ENCODE peak calls at places on chromosome 7, in nine cellular contexts. L is amniotic stem cell; E is psoas muscle; P is NCI-H1436 treated with DMSO at 0.1 percent for 48 hours; O is stimulated activated CD8-positive, alpha-beta memory T cell treated with anti-CD3 and anti-CD28 coated beads, Interleukin-15, amount 100 ng/mL, for 1 hour; C is A549; T is Calu3; S is KBM-7; Y is AG08395. W is an unnamed sample.

GRCh38 chr7:8109196-8110022 is 140.8 kb downstream of the GLCCI1 start:
- DNase-seq in L (no peak), E (no peak), P (no peak), O (no peak), C (no peak), T (no peak), S (no peak), Y (peak), W (no peak)

GRCh38 chr7:22445140-22445722 is 54.8 kb downstream of the STEAP1B start:
- DNase-seq in L (no peak), E (peak), P (no peak), O (no peak), C (no peak), T (peak), S (no peak), Y (no peak), W (no peak)

GRCh38 chr7:64307254-64308018 is 6.3 kb upstream of the ZNF736 start:
- DNase-seq in L (no peak), E (peak), P (peak), O (peak), C (no peak), T (peak), S (no peak), Y (peak), W (peak)

GRCh38 chr7:24609059-24609458 is 35.8 kb downstream of the PALS2 start:
- DNase-seq in L (no peak), E (no peak), P (no peak), O (no peak), C (no peak), T (no peak), S (peak), Y (no peak), W (no peak)

GRCh38 chr7:129298268-129298893 is 73.6 kb downstream of the AHCYL2 start:
- DNase-seq in L (peak), E (peak), P (no peak), O (peak), C (peak), T (peak), S (peak), Y (peak), W (peak)

GRCh38 chr7:107744345-107744750 is 406 bp downstream of the CBLL1 start:
- DNase-seq in L (no peak), E (no peak), P (no peak), O (no peak), C (no peak), T (no peak), S (no peak), Y (peak), W (no peak)

GRCh38 chr7:133688483-133689239 is 435.8 kb downstream of the EXOC4 start:
- DNase-seq in L (no peak), E (no peak), P (no peak), O (no peak), C (no peak), T (no peak), S (peak), Y (peak), W (no peak)

GRCh38 chr7:49187543-49188268 is 263.4 kb downstream of the CDC14C start:
- DNase-seq in L (no peak), E (no peak), P (no peak), O (no peak), C (no peak), T (peak), S (peak), Y (no peak), W (no peak)

GRCh38 chr7:80312139-80312661 is 177.6 kb downstream of the GNAI1 start:
- DNase-seq in L (peak), E (no peak), P (no peak), O (no peak), C (peak), T (peak), S (no peak), Y (peak), W (no peak)

GRCh38 chr7:1459512-1459892 is 232 bp upstream of the MICALL2 start:
- DNase-seq in L (peak), E (peak), P (peak), O (peak), C (peak), T (peak), S (peak), Y (peak), W (peak)

GRCh38 chr7:107463139-107464078 is 6.4 kb upstream of the GPR22 start:
- DNase-seq in L (peak), E (peak), P (no peak), O (peak), C (peak), T (peak), S (peak), Y (peak), W (no peak)

GRCh38 chr7:12719141-12719919 is 31.9 kb downstream of the ARL4A start:
- DNase-seq in L (peak), E (no peak), P (no peak), O (no peak), C (peak), T (no peak), S (peak), Y (peak), W (no peak)

GRCh38 chr7:69937097-69937496 is 338.8 kb downstream of the AUTS2 start:
- DNase-seq in L (no peak), E (no peak), P (no peak), O (no peak), C (no peak), T (no peak), S (no peak), Y (no peak), W (no peak)

GRCh38 chr7:15667999-15668398 is 18.5 kb downstream of the MEOX2 start:
- DNase-seq in L (no peak), E (no peak), P (no peak), O (no peak), C (no peak), T (peak), S (no peak), Y (no peak), W (no peak)

GRCh38 chr7:2589341-2589740 is 30.6 kb downstream of the IQCE start:
- DNase-seq in L (no peak), E (no peak), P (no peak), O (no peak), C (no peak), T (no peak), S (no peak), Y (no peak), W (no peak)

GRCh38 chr7:129212596-129212995 is 12.2 kb upstream of the AHCYL2 start:
- DNase-seq in L (no peak), E (no peak), P (no peak), O (no peak), C (no peak), T (no peak), S (no peak), Y (no peak), W (no peak)

GRCh38 chr7:40015790-40016296 is 65.8 kb downstream of the CDK13 start:
- DNase-seq in L (no peak), E (no peak), P (no peak), O (no peak), C (no peak), T (peak), S (peak), Y (peak), W (no peak)

GRCh38 chr7:33854951-33855350 is 50.4 kb upstream of the BMPER start:
- DNase-seq in L (no peak), E (no peak), P (no peak), O (no peak), C (no peak), T (no peak), S (no peak), Y (peak), W (no peak)

GRCh38 chr7:19830604-19831003 is 57.2 kb upstream of the TMEM196 start:
- DNase-seq in L (no peak), E (no peak), P (no peak), O (no peak), C (no peak), T (no peak), S (no peak), Y (no peak), W (no peak)

GRCh38 chr7:85104432-85105205 is 82.2 kb downstream of the SEMA3D start:
- DNase-seq in L (no peak), E (no peak), P (no peak), O (no peak), C (no peak), T (no peak), S (peak), Y (no peak), W (no peak)

GRCh38 chr7:141073641-141074161 is at the start of gene TMEM178B:
- DNase-seq in L (no peak), E (peak), P (no peak), O (no peak), C (no peak), T (peak), S (no peak), Y (no peak), W (no peak)

GRCh38 chr7:19060870-19061269 is 56.6 kb downstream of the TWIST1 start:
- DNase-seq in L (no peak), E (no peak), P (no peak), O (no peak), C (no peak), T (no peak), S (no peak), Y (peak), W (no peak)

GRCh38 chr7:7739718-7740355 is 21.4 kb upstream of the RPA3 start:
- DNase-seq in L (no peak), E (no peak), P (no peak), O (no peak), C (no peak), T (no peak), S (no peak), Y (no peak), W (no peak)

GRCh38 chr7:152949198-152949597 is 189.6 kb downstream of the ACTR3B start:
- DNase-seq in L (no peak), E (no peak), P (no peak), O (no peak), C (no peak), T (no peak), S (no peak), Y (no peak), W (no peak)

W was measured in 8988T.